ENCODE peak calls at places on chromosomes 2 and 18, in nine cellular contexts. S is mesendoderm; N is C1 segment of cervical spinal cord; Z is dorsolateral prefrontal cortex; K is activated T-cell treated with anti-CD3 and anti-CD28 coated beads, Interleukin-2, amount 50 U/mL, for 72 hours; X is stimulated activated CD8-positive, alpha-beta memory T cell treated with anti-CD3 and anti-CD28 coated beads, Interleukin-15, amount 100 ng/mL, for 1 hour; Q is stimulated activated CD4-positive, alpha-beta T cell treated with anti-CD3 and anti-CD28 coated beads, Interleukin-12 subunit alpha, Interleukin-12 subunit beta, amount 100 ng/mL, for 4 hours; F is aorta; O is AG10803. W is an unnamed sample.

GRCh38 chr18:67504739-67505138 is 11.8 kb downstream of the DSEL start:
- DNase-seq in S (no peak), N (no peak), Z (no peak), K (no peak), X (no peak), Q (no peak), F (no peak), O (no peak), W (no peak)

GRCh38 chr2:241777686-241778627 is 1.3 kb downstream of the GAL3ST2 start:
- DNase-seq in S (no peak), N (no peak), Z (no peak), K (no peak), X (no peak), Q (no peak), F (peak), O (no peak), W (no peak)

GRCh38 chr2:163667064-163667887 is 68.5 kb downstream of the FIGN start:
- DNase-seq in S (no peak), N (no peak), Z (no peak), K (no peak), X (no peak), Q (no peak), F (no peak), O (peak), W (peak)

GRCh38 chr2:238895361-238895882 is 47.5 kb downstream of the TWIST2 start:
- DNase-seq in S (no peak), N (no peak), Z (no peak), K (no peak), X (no peak), Q (no peak), F (no peak), O (no peak), W (no peak)

GRCh38 chr2:224987733-224988132 is 54.5 kb downstream of the DOCK10 start:
- DNase-seq in S (peak), N (no peak), Z (no peak), K (peak), X (no peak), Q (no peak), F (no peak), O (no peak), W (peak)

GRCh38 chr2:205731521-205731965 is 49.2 kb downstream of the NRP2 start:
- DNase-seq in S (peak), N (no peak), Z (no peak), K (no peak), X (no peak), Q (no peak), F (no peak), O (peak), W (peak)

GRCh38 chr2:33134764-33135560 is 188.2 kb downstream of the LTBP1 start:
- DNase-seq in S (no peak), N (no peak), Z (no peak), K (no peak), X (no peak), Q (no peak), F (no peak), O (peak), W (no peak)

GRCh38 chr2:85326406-85326945 is 1.3 kb downstream of the TGOLN2 start:
- DNase-seq in S (peak), N (no peak), Z (no peak), K (peak), X (no peak), Q (no peak), F (no peak), O (no peak), W (peak)

GRCh38 chr2:156483741-156484173 is 47.6 kb downstream of the GPD2 start:
- DNase-seq in S (no peak), N (no peak), Z (no peak), K (no peak), X (no peak), Q (no peak), F (no peak), O (peak), W (no peak)

GRCh38 chr18:45715212-45715780 is 8.7 kb upstream of the SLC14A1 start:
- DNase-seq in S (peak), N (peak), Z (no peak), K (no peak), X (no peak), Q (no peak), F (no peak), O (no peak), W (no peak)

GRCh38 chr2:187655001-187655400 is 100.8 kb upstream of the TFPI start:
- DNase-seq in S (no peak), N (no peak), Z (no peak), K (no peak), X (no peak), Q (no peak), F (no peak), O (no peak), W (no peak)

GRCh38 chr18:23994361-23994902 is 20.1 kb upstream of the TTC39C start:
- DNase-seq in S (no peak), N (peak), Z (no peak), K (no peak), X (no peak), Q (no peak), F (peak), O (peak), W (peak)

GRCh38 chr2:236769981-236770671 is 200.5 kb downstream of the ACKR3 start:
- DNase-seq in S (peak), N (no peak), Z (peak), K (no peak), X (no peak), Q (no peak), F (no peak), O (peak), W (peak)

W was measured in astrocyte of the spinal cord.